ENCODE peak calls at places on chromosomes 12 and 14, in nine cellular contexts. L is A549; B is CD4-positive, CD25-positive, alpha-beta regulatory T cell; H is left ventricle myocardium inferior; D is mesenchymal stem cell; Y is SK-N-SH; C is brain microvascular endothelial cell; P is adrenal gland; M is HL-60. F is an unnamed sample.

GRCh38 chr12:15558915-15559528 is 230.2 kb downstream of the EPS8 start:
- DNase-seq in H (no peak), D (no peak), Y (no peak), B (peak), L (no peak), C (peak), M (no peak), P (no peak), F (no peak)

GRCh38 chr12:13411287-13411686 is 214.8 kb downstream of the EMP1 start:
- DNase-seq in P (no peak), L (no peak), D (no peak), C (no peak), H (no peak), B (no peak), M (no peak), Y (no peak), F (no peak)

GRCh38 chr12:14238224-14238792 is 127.2 kb upstream of the ATF7IP start:
- DNase-seq in H (no peak), P (no peak), L (peak), C (no peak), Y (no peak), D (peak), M (no peak), B (peak), F (no peak)

GRCh38 chr12:3275171-3276041 is 198.2 kb downstream of the TSPAN9 start:
- DNase-seq in L (peak), H (peak), P (peak), C (peak), D (peak), Y (peak), B (peak), M (peak), F (peak)

GRCh38 chr14:33709711-33710110 is 241.2 kb downstream of the EGLN3 start:
- DNase-seq in D (no peak), H (no peak), P (no peak), M (no peak), Y (no peak), L (no peak), C (no peak), B (no peak), F (no peak)

GRCh38 chr14:93857500-93857899 is 69.2 kb upstream of the PRIMA1 start:
- DNase-seq in H (no peak), M (no peak), P (no peak), B (no peak), Y (no peak), C (no peak), D (no peak), L (no peak), F (no peak)

GRCh38 chr12:90808568-90808967 is 146.4 kb downstream of the CCER1 start:
- DNase-seq in D (no peak), P (no peak), Y (no peak), M (no peak), C (no peak), H (no peak), B (no peak), L (peak), F (no peak)

GRCh38 chr14:55000381-55000780 is 26.5 kb downstream of the WDHD1 start:
- DNase-seq in M (peak), D (no peak), L (no peak), H (no peak), Y (no peak), P (no peak), B (no peak), C (peak), F (no peak)

GRCh38 chr12:117468016-117468415 is 106.6 kb upstream of the NOS1 start:
- DNase-seq in L (no peak), P (no peak), Y (no peak), M (no peak), D (no peak), H (no peak), C (no peak), B (no peak), F (no peak)

GRCh38 chr14:106843376-106843775 is 1317.0 kb downstream of the TMEM121 start:
- DNase-seq in H (no peak), L (no peak), M (no peak), P (no peak), C (no peak), B (peak), D (no peak), Y (no peak), F (no peak)

GRCh38 chr14:77498120-77498979 is at the start of gene ISM2:
- DNase-seq in B (peak), P (peak), D (peak), Y (peak), L (peak), C (peak), H (peak), M (no peak), F (no peak)

GRCh38 chr14:103518416-103519042 is 4.1 kb downstream of the CKB start:
- DNase-seq in H (peak), B (peak), Y (peak), L (peak), C (no peak), P (peak), M (no peak), D (peak), F (peak)

GRCh38 chr12:16927259-16927658 is 321.3 kb upstream of the LMO3 start:
- DNase-seq in H (no peak), P (no peak), B (no peak), M (no peak), L (no peak), D (no peak), Y (no peak), C (no peak), F (no peak)

GRCh38 chr12:123075591-123076171 is 75.2 kb downstream of the PITPNM2 start:
- DNase-seq in M (no peak), H (no peak), L (no peak), D (peak), C (no peak), Y (no peak), P (no peak), B (peak), F (peak)

DNA sequence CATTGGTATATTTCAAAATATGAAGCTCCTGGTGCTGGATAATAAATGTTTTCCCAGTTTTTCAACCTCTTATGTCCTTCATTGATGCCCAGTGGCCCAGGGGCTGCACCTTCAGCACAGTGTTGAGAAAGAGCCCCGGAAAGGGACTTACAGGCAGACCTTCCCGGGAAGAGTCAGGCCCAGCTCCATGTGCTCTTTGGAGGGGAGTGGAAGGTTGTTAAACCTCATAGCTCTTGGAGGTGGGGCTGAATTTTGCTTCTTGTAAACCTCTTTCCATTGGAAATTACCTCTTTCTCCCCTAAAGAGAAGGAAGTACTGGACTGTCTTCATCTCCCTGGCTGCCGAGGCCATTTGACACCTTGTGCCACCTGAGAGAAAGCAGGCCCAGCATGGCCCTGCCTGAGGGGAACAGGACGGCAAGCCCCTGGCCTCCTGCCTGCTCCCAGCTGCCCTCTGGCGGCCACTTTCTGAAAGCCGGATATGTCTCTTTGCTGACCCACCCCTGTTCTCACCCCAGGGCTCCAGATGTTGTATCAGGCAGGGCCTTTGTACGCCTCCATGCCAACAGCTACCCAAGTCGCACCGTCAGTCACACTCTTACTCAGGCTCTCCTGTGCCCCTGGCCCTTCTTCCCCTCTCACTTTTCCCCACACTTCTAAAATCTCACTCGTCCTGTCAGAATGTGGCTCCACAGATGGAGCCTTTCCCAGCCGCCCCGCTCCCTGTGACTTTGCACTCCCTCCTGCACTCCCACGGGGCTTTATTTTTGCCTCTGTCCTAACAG is 43.0 kb downstream of the EVL start:
- DNase-seq in H (peak), L (peak), C (peak), B (peak), M (peak), Y (peak), P (peak), D (peak), F (peak)
- H3K27ac ChIP-seq in H (peak), L (peak), C (no peak), B (peak), M (peak), Y (peak), P (no peak), D (no peak), F (no peak)

GRCh38 chr12:111638576-111638975 is 39.5 kb upstream of the ATXN2 start:
- DNase-seq in L (no peak), B (no peak), D (no peak), C (no peak), Y (no peak), M (no peak), P (no peak), H (no peak), F (no peak)
- H3K4me3 ChIP-seq in L (no peak), B (no peak), D (no peak), C (no peak), Y (no peak), M (no peak), P (no peak), H (no peak), F (no peak)

GRCh38 chr14:105006831-105007592 is 13.9 kb downstream of the CDCA4 start:
- DNase-seq in B (no peak), Y (no peak), M (no peak), D (no peak), P (no peak), H (no peak), L (no peak), C (no peak), F (no peak)

GRCh38 chr14:105010106-105010505 is 10.8 kb downstream of the CDCA4 start:
- DNase-seq in P (no peak), Y (no peak), B (no peak), H (no peak), D (no peak), M (no peak), L (no peak), C (no peak), F (no peak)

GRCh38 chr14:105005929-105006830 is 14.7 kb downstream of the CDCA4 start:
- DNase-seq in C (no peak), Y (no peak), L (no peak), P (no peak), B (no peak), M (no peak), H (no peak), D (no peak), F (no peak)

GRCh38 chr14:105005329-105005928 is 15.5 kb downstream of the CDCA4 start:
- DNase-seq in M (no peak), C (no peak), B (no peak), P (no peak), H (no peak), Y (no peak), L (no peak), D (no peak), F (no peak)

DNA sequence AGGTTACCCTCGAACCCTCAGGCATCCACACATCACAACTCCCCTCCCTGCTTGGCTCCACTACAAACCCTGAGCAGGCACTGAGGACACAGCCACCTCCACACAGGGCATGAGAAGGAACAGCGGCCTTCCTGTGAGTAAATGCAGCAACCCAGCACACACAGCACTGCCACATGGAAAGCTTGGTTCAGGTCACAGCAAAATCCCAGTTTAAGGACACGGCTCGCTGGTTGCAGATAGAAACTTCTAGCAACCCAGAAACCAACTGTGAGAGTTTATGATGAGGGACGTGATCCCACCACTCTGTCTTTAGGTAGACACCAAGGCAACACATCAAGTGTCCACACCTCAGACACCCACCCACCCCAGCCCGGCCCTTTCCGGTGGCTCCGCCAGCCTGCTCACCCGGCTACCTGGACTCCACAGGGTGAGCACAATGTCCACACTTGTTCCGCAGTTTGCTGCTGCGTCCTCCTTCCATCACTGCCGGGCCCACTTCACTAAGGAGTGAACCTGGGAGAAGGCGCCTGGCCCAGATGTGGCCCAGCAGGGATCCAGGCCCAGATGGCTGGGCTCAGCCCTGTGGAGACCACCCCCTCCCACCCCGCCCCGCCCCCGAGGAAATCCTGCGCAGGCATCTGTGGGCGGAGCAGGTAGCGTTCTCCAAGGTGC is 13.2 kb downstream of the CDCA4 start:
- DNase-seq in B (no peak), D (no peak), P (no peak), C (no peak), M (no peak), Y (no peak), H (no peak), L (no peak), F (no peak)
- H3K27ac ChIP-seq in B (no peak), D (no peak), P (no peak), C (no peak), M (no peak), Y (no peak), H (no peak), L (no peak), F (no peak)

GRCh38 chr12:67534671-67535070 is 113.9 kb upstream of the DYRK2 start:
- DNase-seq in L (peak), P (peak), Y (no peak), D (peak), M (no peak), H (peak), B (no peak), C (peak), F (no peak)
- H3K4me3 ChIP-seq in L (no peak), P (no peak), Y (no peak), D (no peak), M (no peak), H (no peak), B (no peak), C (no peak), F (no peak)